ENCODE peak calls at places on chromosomes 3 and 15, in five cellular contexts. Q is astrocyte, O is colonic mucosa, X is fibroblast of pulmonary artery, T is left lung. S is an unnamed sample.

GRCh38 chr3:48118322-48118721 is 69.9 kb downstream of the CDC25A start:
- DNase-seq in Q (no peak), O (no peak), X (no peak), T (no peak), S (no peak)

GRCh38 chr15:28084547-28084946 is 14.6 kb downstream of the OCA2 start:
- DNase-seq in Q (no peak), O (no peak), X (no peak), T (no peak), S (no peak)

GRCh38 chr3:126021702-126022101 is 52.7 kb downstream of the ROPN1B start:
- DNase-seq in Q (no peak), O (no peak), X (no peak), T (no peak), S (no peak)

GRCh38 chr15:92468987-92469386 is 75.3 kb downstream of the ST8SIA2 start:
- DNase-seq in Q (no peak), O (no peak), X (no peak), T (no peak), S (no peak)

GRCh38 chr3:197367081-197367780 is 68.8 kb upstream of the DLG1 start:
- DNase-seq in Q (peak), O (no peak), X (no peak), T (peak), S (no peak)

GRCh38 chr3:122111974-122112373 is 56.8 kb downstream of the CD86 start:
- DNase-seq in Q (no peak), O (no peak), X (no peak), T (no peak), S (no peak)

GRCh38 chr15:62455441-62455921 is 290.4 kb upstream of the C2CD4B start:
- DNase-seq in Q (peak), O (no peak), X (no peak), T (no peak), S (no peak)

GRCh38 chr3:181017690-181018089 is 28.2 kb upstream of the DNAJC19 start:
- DNase-seq in Q (peak), O (no peak), X (no peak), T (no peak), S (no peak)

GRCh38 chr15:88658972-88659931 is 20.4 kb downstream of the ISG20 start:
- DNase-seq in Q (peak), O (no peak), X (peak), T (no peak), S (no peak)

DNA sequence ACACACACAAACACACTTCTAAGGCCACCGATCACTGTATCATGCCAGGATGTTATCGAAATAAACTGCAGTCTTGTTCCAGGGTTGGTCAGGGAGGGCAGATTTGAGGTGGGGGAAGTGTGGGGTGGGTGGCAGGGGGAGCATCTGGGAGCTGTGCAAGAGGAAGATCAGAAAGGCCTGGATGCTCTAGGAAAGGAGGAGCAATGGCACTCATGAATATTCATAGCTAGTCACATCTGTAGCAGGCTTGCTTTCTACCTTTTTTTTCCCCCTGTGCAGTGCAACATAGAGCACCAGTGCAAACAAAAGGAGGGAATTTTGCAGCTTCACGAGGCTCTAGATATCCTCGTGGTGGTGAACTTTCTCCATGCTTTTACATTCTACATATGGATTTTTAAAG is 84.9 kb downstream of the MEIS2 start:
- DNase-seq in Q (no peak), O (no peak), X (peak), T (no peak), S (no peak)
- TF ChIP-seq CTCF in Q (no peak), O (no peak), X (no peak), T (no peak), S (no peak)

GRCh38 chr3:170585008-170585936 is 603 bp downstream of the SLC7A14 start:
- DNase-seq in Q (no peak), O (no peak), X (no peak), T (no peak), S (no peak)
- H3K4me3 ChIP-seq in Q (peak), O (no peak), X (peak), T (no peak), S (peak)

DNA sequence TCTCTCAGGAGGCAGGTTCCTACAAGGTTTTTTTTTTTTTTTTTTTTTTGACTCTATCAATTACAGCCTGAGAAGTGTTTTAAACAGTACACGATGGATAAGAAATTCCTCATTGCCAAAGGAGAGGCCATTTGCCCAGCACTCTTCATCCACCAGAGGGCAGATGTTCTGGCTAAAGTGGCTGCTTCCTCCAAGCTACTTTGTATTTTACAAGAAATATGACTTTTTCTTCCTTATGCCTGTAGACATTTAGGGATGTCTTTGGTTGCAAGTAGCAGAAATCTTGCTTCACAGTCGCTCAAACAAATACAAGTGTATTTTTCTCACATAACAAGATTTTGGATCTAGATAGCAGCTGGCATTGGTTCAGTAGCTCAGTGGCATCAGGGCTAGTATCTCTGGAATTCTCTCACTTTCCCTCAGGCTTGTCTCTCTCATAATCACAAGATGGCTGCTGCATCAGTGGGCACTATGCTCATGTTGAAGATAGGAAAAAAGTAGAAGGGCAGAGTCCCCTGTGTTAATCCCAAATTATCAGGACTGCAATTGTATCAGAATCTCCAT is 139.1 kb upstream of the COL8A1 start:
- DNase-seq in Q (peak), O (peak), X (peak), T (no peak), S (peak)
- TF ChIP-seq CTCF in Q (peak), O (peak), X (peak), T (peak), S (peak)

GRCh38 chr3:169243122-169243521 is 420.4 kb downstream of the MECOM start:
- DNase-seq in Q (peak), O (no peak), X (peak), T (no peak), S (no peak)
- H3K4me3 ChIP-seq in Q (peak), O (no peak), X (peak), T (peak), S (no peak)

GRCh38 chr3:148631124-148631903 is 66.4 kb upstream of the AGTR1 start:
- DNase-seq in Q (no peak), O (no peak), X (peak), T (no peak), S (no peak)
- TF ChIP-seq CTCF in Q (peak), O (no peak), X (peak), T (no peak), S (peak)

DNA sequence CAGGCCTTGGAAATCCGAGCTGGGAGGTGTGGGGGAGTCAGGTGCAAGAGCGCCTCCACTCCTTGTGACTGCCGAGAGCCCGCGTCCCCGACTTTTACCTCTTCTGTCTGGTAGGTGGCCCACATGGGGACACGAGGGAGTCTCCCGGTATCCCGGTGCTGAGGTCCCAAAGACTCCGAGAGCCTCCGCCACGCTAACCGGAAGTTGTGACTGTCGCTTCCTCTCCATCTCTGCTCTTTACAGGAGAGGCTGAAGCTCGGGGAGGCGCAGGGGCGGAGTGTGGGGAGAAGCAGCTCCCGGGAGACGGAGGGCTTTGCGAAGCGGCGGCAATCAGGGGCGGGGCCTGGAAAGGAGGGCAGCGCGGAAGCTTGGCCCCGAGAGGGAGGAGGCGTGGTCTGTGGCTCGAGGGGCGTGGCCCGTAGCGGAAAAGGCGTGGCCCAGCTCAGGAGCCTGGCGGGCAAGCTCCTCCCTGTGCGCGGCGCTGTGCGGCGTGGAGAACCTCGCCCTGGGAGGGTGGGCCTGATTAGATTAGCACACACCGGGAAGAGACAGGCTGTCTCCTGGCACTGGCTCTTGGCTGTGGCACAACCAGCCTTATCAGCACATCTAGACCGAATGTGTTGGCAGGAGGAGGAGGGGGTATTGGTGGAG is 143.9 kb downstream of the GABRB3 start:
- DNase-seq in Q (peak), O (peak), X (peak), T (peak), S (peak)
- H3K4me3 ChIP-seq in Q (peak), O (no peak), X (no peak), T (no peak), S (peak)

GRCh38 chr3:9866639-9867038 is 13.4 kb downstream of the CIDEC start:
- DNase-seq in Q (peak), O (no peak), X (peak), T (peak), S (no peak)

GRCh38 chr3:9861626-9862130 is 17.9 kb upstream of the RPUSD3 start:
- DNase-seq in Q (no peak), O (no peak), X (no peak), T (no peak), S (no peak)

GRCh38 chr3:9861201-9861600 is 17.4 kb upstream of the RPUSD3 start:
- DNase-seq in Q (no peak), O (no peak), X (no peak), T (no peak), S (no peak)

GRCh38 chr3:9859530-9860025 is 15.8 kb upstream of the RPUSD3 start:
- DNase-seq in Q (no peak), O (no peak), X (no peak), T (no peak), S (no peak)

DNA sequence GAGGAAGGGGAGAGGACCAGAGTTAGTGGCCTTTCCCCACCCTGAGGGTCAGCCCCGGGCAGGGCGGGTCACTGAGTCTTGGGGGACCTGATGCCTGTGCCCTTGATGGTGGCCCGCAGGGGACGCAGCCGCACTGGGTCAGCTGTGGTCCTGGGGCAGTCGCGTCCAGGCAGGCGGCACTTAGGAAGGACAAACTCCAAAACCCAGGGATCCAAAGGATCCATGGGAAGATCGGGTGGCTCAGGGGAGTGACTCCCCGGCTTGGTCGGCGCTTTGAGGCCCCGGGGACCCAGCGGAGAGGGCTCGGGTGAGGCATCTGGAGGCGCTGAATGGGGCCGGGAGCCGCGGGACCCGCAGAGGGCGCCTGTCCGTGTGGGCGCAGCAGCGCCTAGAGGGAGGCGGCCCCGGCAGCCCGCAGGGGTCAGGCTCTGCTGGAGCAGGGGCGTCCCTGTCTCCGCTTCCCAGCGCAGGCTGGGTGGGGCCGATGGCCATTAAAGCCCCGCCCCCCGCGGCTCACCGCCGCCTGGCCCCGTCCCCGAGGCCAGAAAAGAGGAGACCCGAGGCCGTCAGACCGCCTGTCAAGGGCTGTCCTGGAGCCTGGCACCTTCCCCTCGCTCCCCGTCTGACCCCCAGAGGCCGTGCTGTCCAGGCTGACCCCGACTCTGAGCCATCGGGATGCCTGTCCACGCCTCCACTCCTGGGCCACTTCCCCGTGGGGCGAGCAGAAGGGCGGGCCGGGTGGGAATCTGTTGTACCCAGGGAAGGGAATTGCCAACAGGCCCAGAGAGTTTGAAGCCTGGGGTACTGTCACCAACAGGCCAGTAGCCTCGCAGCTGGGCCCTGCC is 17.4 kb downstream of the CIDEC start:
- DNase-seq in Q (no peak), O (peak), X (peak), T (no peak), S (no peak)
- TF ChIP-seq CTCF in Q (no peak), O (peak), X (peak), T (peak), S (peak)